ENCODE peak calls at places on chromosomes 2 and 18, in seven cellular contexts. Y, S, I, N, B, T and J are unnamed samples.

GRCh38 chr2:237128026-237128703 is 42.5 kb downstream of the COPS8 start:
- DNase-seq in I (peak; percentile 53), N (peak; percentile 88), T (peak; percentile 99), S (peak; percentile 94), B (no peak), Y (peak; percentile 97), J (peak; percentile 95)

GRCh38 chr2:156666130-156666785 is 230.1 kb downstream of the GPD2 start:
- DNase-seq in Y (no peak), S (no peak), N (no peak), T (no peak), I (no peak), B (no peak), J (no peak)

GRCh38 chr2:120794716-120795115 is 59.0 kb downstream of the GLI2 start:
- DNase-seq in S (no peak), T (peak; percentile 87), B (no peak), N (no peak), Y (peak; percentile 84), I (no peak), J (no peak)

GRCh38 chr2:120224256-120224655 is 1.1 kb upstream of the TMEM185B start:
- DNase-seq in I (no peak), B (peak; percentile 54), T (no peak), S (no peak), N (no peak), Y (no peak), J (no peak)

GRCh38 chr2:132974477-132975050 is 304.6 kb upstream of the LYPD1 start:
- DNase-seq in S (no peak), B (no peak), Y (no peak), T (no peak), I (peak; percentile 15), N (no peak), J (no peak)

GRCh38 chr2:101741775-101742520 is 44.4 kb downstream of the MAP4K4 start:
- DNase-seq in B (no peak), Y (no peak), I (no peak), T (no peak), S (no peak), N (peak; percentile 24), J (no peak)

GRCh38 chr2:242013771-242014170 is 144.2 kb downstream of the RTP5 start:
- DNase-seq in S (no peak), I (no peak), N (no peak), Y (no peak), T (no peak), B (no peak), J (peak; percentile 28)

GRCh38 chr2:231985823-231986261 is 24.3 kb downstream of the DIS3L2 start:
- DNase-seq in T (no peak), Y (no peak), B (no peak), S (no peak), N (no peak), I (no peak), J (no peak)

GRCh38 chr18:36074435-36074834 is 7.1 kb upstream of the RPRD1A start:
- DNase-seq in B (no peak), T (no peak), I (no peak), N (no peak), S (no peak), Y (no peak), J (no peak)

GRCh38 chr2:156099382-156099781 is 233.1 kb downstream of the NR4A2 start:
- DNase-seq in T (no peak), N (no peak), B (no peak), S (no peak), Y (no peak), I (no peak), J (no peak)

GRCh38 chr2:11498543-11499034 is 32.6 kb upstream of the E2F6 start:
- DNase-seq in S (no peak), T (no peak), B (peak; percentile 67), Y (no peak), I (peak; percentile 17), N (peak; percentile 23), J (peak; percentile 79)

GRCh38 chr2:141534671-141535359 is 596.0 kb downstream of the LRP1B start:
- DNase-seq in I (no peak), N (no peak), B (no peak), T (no peak), S (no peak), Y (no peak), J (no peak)

GRCh38 chr2:378364-378763 is 90.5 kb upstream of the ALKAL2 start:
- DNase-seq in Y (no peak), S (no peak), B (no peak), I (no peak), N (no peak), T (no peak), J (no peak)
- TF ChIP-seq CTCF in Y (no peak), S (no peak), B (no peak), I (no peak), N (no peak), T (no peak), J (no peak)

DNA sequence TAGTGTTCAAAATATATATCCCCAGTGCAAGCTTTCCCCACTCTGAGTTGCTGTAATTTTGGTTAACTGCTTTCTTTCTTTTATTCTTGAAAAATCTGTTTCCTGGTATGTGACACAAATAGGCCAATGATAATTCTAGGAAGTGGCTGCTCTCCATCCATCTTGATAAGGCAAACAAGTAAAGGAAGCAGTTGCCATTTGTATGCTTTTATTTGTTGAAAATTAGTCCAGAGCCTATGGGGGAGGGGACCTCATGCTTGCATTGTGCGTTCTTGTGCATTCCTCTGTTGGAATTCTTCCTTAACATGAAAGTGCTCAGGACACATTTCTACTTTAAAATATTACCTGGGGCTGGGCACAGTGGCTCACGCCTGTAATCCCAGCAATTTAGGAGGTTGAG is 111.2 kb upstream of the FSHR start:
- DNase-seq in B (no peak), S (no peak), Y (no peak), N (no peak), I (no peak), T (no peak), J (no peak)
- TF ChIP-seq CTCF in B (no peak), S (no peak), Y (no peak), N (no peak), I (no peak), T (no peak), J (no peak)

GRCh38 chr2:190202018-190202417 is 117.6 kb downstream of the HIBCH start:
- DNase-seq in I (no peak), T (no peak), Y (no peak), N (no peak), S (no peak), B (no peak), J (no peak)

GRCh38 chr2:190199530-190199929 is 120.1 kb downstream of the HIBCH start:
- DNase-seq in S (no peak), T (no peak), Y (no peak), B (no peak), I (no peak), N (no peak), J (no peak)

GRCh38 chr2:190200603-190201002 is 119.0 kb downstream of the HIBCH start:
- DNase-seq in I (no peak), N (no peak), Y (no peak), B (no peak), S (no peak), T (no peak), J (no peak)

GRCh38 chr2:190205643-190206042 is 114.0 kb downstream of the HIBCH start:
- DNase-seq in T (peak; percentile 89), S (no peak), B (no peak), I (no peak), Y (peak; percentile 39), N (no peak), J (no peak)

DNA sequence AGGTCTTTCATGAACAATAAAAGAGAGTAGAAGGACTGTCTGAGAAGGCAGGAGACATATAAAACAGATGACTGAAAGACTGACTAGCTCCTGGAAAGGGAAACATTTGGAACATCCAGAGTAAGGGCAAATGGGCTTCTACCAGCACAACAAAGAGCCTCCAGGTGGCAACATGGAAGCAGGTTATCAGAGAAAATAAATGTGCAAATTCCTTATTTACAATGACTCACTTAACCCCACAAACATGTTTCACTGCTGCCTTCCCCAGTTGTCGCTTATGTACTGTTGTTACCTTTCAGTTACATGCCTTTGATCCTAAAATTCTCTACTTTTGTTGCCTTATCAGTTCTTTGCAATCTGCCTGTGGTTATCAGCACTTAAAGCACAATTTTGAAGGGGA is 117.0 kb downstream of the HIBCH start:
- DNase-seq in N (no peak), T (no peak), B (no peak), S (no peak), I (no peak), Y (no peak), J (no peak)
- TF ChIP-seq CTCF in N (no peak), T (no peak), B (no peak), S (no peak), I (no peak), Y (no peak), J (no peak)

DNA sequence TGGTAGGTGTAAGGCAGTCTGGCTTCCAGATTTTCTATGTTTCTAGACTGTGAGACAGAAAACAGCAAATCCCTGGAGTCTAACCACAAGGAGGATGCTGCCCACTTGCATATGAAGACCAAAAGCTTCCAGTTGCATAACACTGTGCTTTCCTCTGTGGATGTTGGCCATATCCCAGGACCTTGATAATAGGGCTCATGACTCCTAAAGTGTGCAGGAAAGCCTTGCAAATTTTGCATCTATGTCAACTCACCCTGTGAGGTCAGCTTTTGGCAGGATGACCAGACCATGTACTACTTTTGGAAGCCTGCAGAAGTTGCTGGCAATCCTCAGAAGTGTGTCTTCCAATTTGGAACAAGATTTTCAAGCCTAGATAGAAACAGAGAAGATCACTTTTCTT is 85.6 kb upstream of the RAB27B start:
- DNase-seq in I (no peak), N (no peak), T (peak; percentile 100), B (no peak), Y (peak; percentile 98), S (peak; percentile 84), J (peak; percentile 79)
- TF ChIP-seq CTCF in I (no peak), N (no peak), T (peak; percentile 8), B (no peak), Y (no peak), S (no peak), J (no peak)